ENCODE peak calls at places on chromosomes 3 and 15, in ten cellular contexts. H is upper lobe of right lung, K is choroid plexus epithelial cell, C is heart right ventricle, W is mesothelial cell of epicardium, Q is GM20000, U is left lung, B is GM13977, S is GM23338, D is natural killer cell. L is an unnamed sample.

GRCh38 chr3:65672876-65673815 is 365.6 kb downstream of the MAGI1 start:
- DNase-seq in C (peak), H (peak), W (peak), Q (peak), K (peak), U (peak), D (no peak), S (peak), B (no peak), L (peak)

GRCh38 chr3:126900859-126901540 is 81.9 kb upstream of the PLXNA1 start:
- DNase-seq in H (no peak), S (no peak), C (no peak), D (no peak), W (no peak), U (no peak), Q (no peak), K (no peak), B (no peak), L (no peak)

GRCh38 chr15:60745469-60745971 is 266.6 kb upstream of the ICE2 start:
- DNase-seq in C (peak), U (no peak), S (no peak), D (no peak), H (no peak), B (no peak), Q (no peak), W (no peak), K (peak), L (no peak)

GRCh38 chr3:124149774-124150173 is 157.8 kb upstream of the ROPN1 start:
- DNase-seq in Q (no peak), U (no peak), C (no peak), W (no peak), H (no peak), D (no peak), S (no peak), K (no peak), B (no peak), L (no peak)

GRCh38 chr3:33174711-33175409 is 43.8 kb downstream of the SUSD5 start:
- DNase-seq in D (no peak), Q (no peak), C (no peak), S (no peak), H (no peak), B (no peak), W (no peak), K (no peak), U (no peak), L (no peak)

GRCh38 chr15:23467110-23467600 is 20.1 kb upstream of the GOLGA6L2 start:
- DNase-seq in B (peak), H (no peak), W (no peak), K (peak), D (no peak), Q (peak), U (no peak), S (peak), C (no peak), L (no peak)

GRCh38 chr3:179227349-179227748 is 23.6 kb downstream of the KCNMB3 start:
- DNase-seq in S (peak), Q (no peak), K (peak), H (no peak), W (no peak), U (no peak), B (no peak), C (no peak), D (no peak), L (no peak)

GRCh38 chr3:71016141-71016845 is 567.2 kb downstream of the FOXP1 start:
- DNase-seq in C (no peak), K (peak), D (no peak), S (no peak), B (no peak), H (no peak), U (no peak), W (no peak), Q (no peak), L (no peak)

GRCh38 chr15:40762919-40763800 is 708 bp upstream of the GCHFR start:
- DNase-seq in K (peak), S (peak), C (peak), B (peak), U (peak), W (peak), H (peak), D (no peak), Q (peak), L (no peak)

GRCh38 chr3:9878700-9879099 is 1.4 kb downstream of the CIDEC start:
- DNase-seq in W (no peak), K (peak), B (no peak), C (no peak), H (no peak), S (no peak), U (no peak), Q (no peak), D (no peak), L (no peak)

GRCh38 chr3:192992346-192992745 is 74.7 kb upstream of the MB21D2 start:
- DNase-seq in B (no peak), D (no peak), K (no peak), C (no peak), Q (no peak), H (no peak), W (no peak), U (no peak), S (peak), L (no peak)

GRCh38 chr15:80801891-80802680 is 22.9 kb downstream of the CEMIP start:
- DNase-seq in K (no peak), Q (no peak), D (no peak), U (no peak), S (no peak), C (peak), W (no peak), B (no peak), H (no peak), L (no peak)

GRCh38 chr3:13636186-13636585 is 87.3 kb downstream of the FBLN2 start:
- DNase-seq in C (no peak), W (no peak), K (no peak), H (no peak), U (peak), B (no peak), S (no peak), D (no peak), Q (no peak), L (no peak)

GRCh38 chr15:77094397-77095030 is 23.6 kb upstream of the TSPAN3 start:
- DNase-seq in B (no peak), C (no peak), S (peak), W (no peak), D (no peak), K (no peak), U (no peak), H (no peak), Q (no peak), L (no peak)
- TF ChIP-seq CTCF in B (no peak), C (no peak), S (peak), W (no peak), D (no peak), K (peak), U (no peak), H (no peak), Q (no peak), L (peak)

DNA sequence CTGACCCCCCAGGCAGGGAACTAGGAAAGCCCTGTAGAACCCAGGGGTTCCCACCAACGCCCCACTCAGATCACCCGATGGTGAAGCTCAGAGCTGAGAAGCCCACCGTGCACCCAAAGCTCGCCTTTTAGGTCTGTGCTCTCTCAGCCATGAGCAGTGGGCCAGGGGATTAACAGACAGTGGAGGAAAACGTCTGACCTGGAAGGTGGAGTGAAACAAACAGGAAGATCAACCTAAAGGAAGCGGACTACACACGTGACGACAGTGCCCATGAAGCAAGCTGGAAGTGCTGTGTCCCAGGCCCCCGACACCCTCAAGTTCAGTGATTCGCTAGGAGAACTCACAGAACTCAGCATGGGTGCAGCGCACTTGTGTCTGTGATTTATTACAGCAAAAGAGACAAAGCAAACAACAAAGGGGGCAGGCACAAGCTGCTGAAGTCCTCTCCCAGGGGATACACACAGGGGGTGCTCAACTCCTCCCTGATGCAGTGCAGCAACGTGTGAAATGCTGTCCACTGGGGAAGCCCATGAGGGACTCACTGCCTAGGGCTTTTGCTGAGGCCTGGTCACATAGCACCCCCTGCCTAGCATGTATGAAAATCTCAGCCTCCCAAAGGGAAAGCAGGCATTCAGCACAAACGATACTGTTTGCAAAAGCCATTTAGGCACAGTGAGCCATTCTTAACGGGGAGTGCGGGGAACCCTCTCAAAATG is 43.5 kb downstream of the CFAP92 start:
- DNase-seq in U (no peak), B (no peak), W (no peak), H (no peak), C (no peak), D (no peak), S (peak), K (peak), Q (peak), L (no peak)
- TF ChIP-seq CTCF in U (no peak), B (peak), W (no peak), H (no peak), C (peak), D (no peak), S (peak), K (peak), Q (peak), L (peak)

GRCh38 chr15:78969687-78970349 is 25.0 kb upstream of the CTSH start:
- DNase-seq in W (no peak), Q (no peak), S (no peak), D (no peak), B (no peak), H (no peak), K (peak), U (no peak), C (no peak), L (no peak)
- TF ChIP-seq CTCF in W (no peak), Q (no peak), S (no peak), D (no peak), B (no peak), H (no peak), K (no peak), U (no peak), C (no peak), L (no peak)

DNA sequence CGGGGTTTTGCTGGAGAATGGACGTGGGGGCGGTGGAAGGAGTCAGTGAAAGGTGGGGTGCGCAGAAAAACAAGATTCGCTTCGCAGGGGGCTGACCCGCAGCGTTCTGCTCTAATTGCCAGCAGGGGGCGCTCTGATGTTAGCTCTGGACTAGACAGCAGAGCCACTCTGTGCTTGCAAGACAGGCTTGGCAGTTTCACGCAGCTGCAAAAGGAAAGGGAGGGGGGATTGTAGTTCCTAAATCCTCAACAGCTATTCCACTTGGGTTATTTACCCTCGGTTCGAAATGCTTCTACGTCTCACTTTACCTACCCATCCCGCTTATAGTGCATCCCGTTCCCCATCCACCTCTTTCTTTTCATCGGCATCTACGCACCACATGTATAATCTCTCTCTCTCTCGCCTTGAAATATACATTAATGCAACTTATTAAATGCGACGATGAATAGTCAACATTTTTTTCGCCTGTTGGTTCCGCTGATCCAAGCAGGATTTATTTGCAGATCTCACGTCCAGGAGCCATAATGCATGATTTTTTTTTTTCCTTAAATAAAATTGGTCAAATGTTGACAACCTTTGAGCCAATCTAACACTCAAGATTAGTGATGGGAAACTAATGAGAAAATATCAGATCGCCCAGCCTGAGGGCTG is 216.5 kb downstream of the MEIS2 start:
- DNase-seq in D (no peak), H (peak), S (peak), Q (peak), C (peak), B (peak), W (peak), K (peak), U (peak), L (peak)
- TF ChIP-seq CTCF in D (no peak), H (peak), S (peak), Q (peak), C (peak), B (peak), W (peak), K (peak), U (peak), L (peak)

GRCh38 chr3:120795017-120795648 is 52.6 kb downstream of the GTF2E1 start:
- DNase-seq in B (peak), K (peak), S (peak), D (peak), C (peak), U (peak), Q (peak), H (peak), W (peak), L (peak)
- TF ChIP-seq CTCF in B (peak), K (peak), S (peak), D (peak), C (peak), U (peak), Q (peak), H (peak), W (peak), L (peak)

GRCh38 chr3:3126477-3127431 is at the start of gene TRNT1:
- DNase-seq in W (peak), H (peak), S (peak), B (peak), U (peak), K (peak), Q (peak), C (peak), D (peak), L (peak)
- TF ChIP-seq CTCF in W (no peak), H (no peak), S (no peak), B (no peak), U (peak), K (no peak), Q (no peak), C (no peak), D (no peak), L (no peak)

DNA sequence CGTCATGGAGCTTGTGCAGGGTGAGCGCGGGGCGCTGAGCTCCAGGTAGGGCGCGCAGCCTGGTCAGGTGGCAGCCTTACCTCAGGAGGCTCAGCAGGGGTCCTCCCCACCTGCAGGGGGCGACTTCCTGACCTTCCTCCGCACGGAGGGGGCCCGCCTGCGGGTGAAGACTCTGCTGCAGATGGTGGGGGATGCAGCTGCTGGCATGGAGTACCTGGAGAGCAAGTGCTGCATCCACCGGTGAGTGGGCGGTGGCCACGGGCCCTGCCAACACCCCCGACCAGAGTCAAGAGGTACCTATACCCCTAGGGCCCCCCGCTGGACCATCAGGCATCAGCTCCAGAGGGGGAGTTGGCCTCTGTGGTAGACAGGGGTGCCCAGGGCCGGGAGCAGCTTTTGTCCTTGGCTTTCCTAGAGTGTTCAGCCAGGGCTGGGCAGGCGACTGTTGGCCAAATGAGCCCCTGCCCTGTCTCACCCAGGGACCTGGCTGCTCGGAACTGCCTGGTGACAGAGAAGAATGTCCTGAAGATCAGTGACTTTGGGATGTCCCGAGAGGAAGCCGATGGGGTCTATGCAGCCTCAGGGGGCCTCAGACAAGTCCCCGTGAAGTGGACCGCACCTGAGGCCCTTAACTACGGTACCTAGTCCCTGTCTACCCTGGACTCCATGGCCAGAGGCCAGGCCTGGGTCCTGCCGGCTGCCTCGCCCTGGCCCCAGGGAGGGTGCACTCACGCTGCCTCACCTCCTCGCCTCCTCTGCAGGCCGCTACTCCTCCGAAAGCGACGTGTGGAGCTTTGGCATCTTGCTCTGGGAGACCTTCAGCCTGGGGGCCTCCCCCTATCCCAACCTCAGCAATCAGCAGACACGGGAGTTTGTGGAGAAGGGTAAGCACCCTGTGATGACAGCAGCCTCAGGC is 9.1 kb downstream of the FES start:
- DNase-seq in K (no peak), C (no peak), H (no peak), B (no peak), W (no peak), D (no peak), Q (no peak), S (peak), U (peak), L (no peak)
- TF ChIP-seq CTCF in K (no peak), C (peak), H (no peak), B (peak), W (no peak), D (no peak), Q (no peak), S (peak), U (no peak), L (peak)

GRCh38 chr3:184040010-184040409 is 8.5 kb downstream of the HTR3D start:
- DNase-seq in W (no peak), D (no peak), H (no peak), U (no peak), B (no peak), S (peak), C (no peak), K (peak), Q (no peak), L (no peak)
- TF ChIP-seq CTCF in W (no peak), D (no peak), H (peak), U (no peak), B (no peak), S (peak), C (peak), K (peak), Q (no peak), L (peak)

GRCh38 chr15:42158941-42159340 is 2.5 kb upstream of the PLA2G4F start:
- DNase-seq in K (peak), B (no peak), Q (no peak), H (no peak), U (no peak), D (no peak), W (no peak), S (no peak), C (no peak), L (no peak)
- TF ChIP-seq CTCF in K (no peak), B (no peak), Q (no peak), H (no peak), U (no peak), D (no peak), W (no peak), S (no peak), C (no peak), L (no peak)

GRCh38 chr3:189786479-189787064 is 155.4 kb downstream of the TP63 start:
- DNase-seq in S (peak), U (peak), K (no peak), W (no peak), Q (no peak), D (no peak), H (no peak), C (no peak), B (no peak), L (no peak)
- TF ChIP-seq CTCF in S (peak), U (no peak), K (peak), W (peak), Q (no peak), D (no peak), H (no peak), C (no peak), B (no peak), L (peak)

L was measured in progenitor cell of endocrine pancreas.